ENCODE peak calls at places on chromosomes 2 and 18, in six cellular contexts. R is cardiac fibroblast; Z is activated CD8-positive, alpha-beta memory T cell treated with anti-CD3 and anti-CD28 coated beads for 1 hour; S is stimulated activated CD8-positive, alpha-beta memory T cell treated with anti-CD3 and anti-CD28 coated beads, Interleukin-7, amount 100 ng/mL, for 48 hours; C is left cardiac atrium; P is stomach. D is an unnamed sample.

GRCh38 chr2:231001921-231002320 is 6.0 kb downstream of the SPATA3 start:
- DNase-seq in R (peak), S (no peak), Z (no peak), C (no peak), P (no peak), D (no peak)

GRCh38 chr2:172931256-172931894 is 144.3 kb upstream of the MAP3K20 start:
- DNase-seq in S (no peak), P (no peak), C (peak), R (peak), Z (no peak), D (peak)

GRCh38 chr18:54100920-54101319 is 123.5 kb downstream of the MBD2 start:
- DNase-seq in S (no peak), P (no peak), Z (no peak), C (no peak), R (no peak), D (no peak)

GRCh38 chr2:212926948-212927347 is 224.5 kb downstream of the IKZF2 start:
- DNase-seq in R (peak), S (no peak), C (peak), Z (no peak), P (no peak), D (no peak)

GRCh38 chr18:62763101-62763521 is 47.8 kb downstream of the PHLPP1 start:
- DNase-seq in R (no peak), P (no peak), C (no peak), Z (no peak), S (no peak), D (peak)

GRCh38 chr2:29687121-29687520 is 234.3 kb downstream of the ALK start:
- DNase-seq in R (no peak), S (no peak), P (no peak), C (no peak), Z (no peak), D (no peak)

GRCh38 chr2:68837164-68837860 is 33.9 kb downstream of the BMP10 start:
- DNase-seq in C (peak), Z (peak), S (no peak), R (peak), P (peak), D (no peak)

GRCh38 chr2:45285791-45286390 is 276.6 kb upstream of the SIX2 start:
- DNase-seq in R (peak), Z (no peak), C (no peak), S (no peak), P (no peak), D (no peak)

GRCh38 chr2:55047677-55048299 is 2.5 kb downstream of the RTN4 start:
- DNase-seq in Z (no peak), S (no peak), R (peak), P (no peak), C (peak), D (peak)

GRCh38 chr2:45567974-45568789 is 42.9 kb downstream of the SRBD1 start:
- DNase-seq in Z (no peak), S (no peak), C (no peak), P (no peak), R (peak), D (no peak)

GRCh38 chr18:9103488-9103887 is 989 bp downstream of the NDUFV2 start:
- DNase-seq in C (no peak), Z (no peak), S (no peak), P (no peak), R (peak), D (no peak)

GRCh38 chr2:158459161-158460003 is 2.6 kb downstream of the PKP4 start:
- DNase-seq in R (peak), C (no peak), P (no peak), Z (no peak), S (no peak), D (no peak)

GRCh38 chr2:105875241-105875640 is 130.5 kb downstream of the NCK2 start:
- DNase-seq in R (no peak), C (no peak), Z (no peak), P (no peak), S (no peak), D (no peak)

GRCh38 chr2:133477614-133477990 is 90.7 kb downstream of the NCKAP5 start:
- DNase-seq in R (no peak), S (no peak), C (no peak), Z (no peak), P (no peak), D (peak)